ENCODE peak calls at places on chromosomes 1 and 21, in ten cellular contexts. E is heart left ventricle; Z is IMR-90; I is heart right ventricle; X is tibial artery; F is CD4-positive, alpha-beta T cell; U is mesenchymal stem cell; W is PC-9; K is mucosa of descending colon; N is left ventricle myocardium inferior. G is an unnamed sample.

GRCh38 chr1:21077085-21077484 is 99.6 kb downstream of the EIF4G3 start:
- DNase-seq in E (no peak), Z (peak; percentile 55), I (no peak), X (no peak), F (no peak), U (peak; percentile 90), W (no peak), K (no peak), N (no peak), G (no peak)

GRCh38 chr1:33306561-33307493 is 14.1 kb downstream of the A3GALT2 start:
- DNase-seq in E (peak; percentile 48), Z (no peak), I (no peak), X (peak; percentile 67), F (no peak), U (no peak), W (no peak), K (no peak), N (no peak), G (no peak)

GRCh38 chr1:206803221-206803730 is 31.0 kb upstream of the IL10 start:
- DNase-seq in E (no peak), Z (no peak), I (no peak), X (no peak), F (peak; percentile 67), U (no peak), W (no peak), K (peak; percentile 41), N (no peak), G (peak; percentile 39)

GRCh38 chr1:37410080-37410479 is 64.3 kb upstream of the ZC3H12A start:
- DNase-seq in E (no peak), Z (no peak), I (no peak), X (no peak), F (no peak), U (no peak), W (no peak), K (no peak), N (no peak), G (no peak)

GRCh38 chr1:235050911-235051360 is 77.7 kb downstream of the TOMM20 start:
- DNase-seq in E (peak; percentile 63), Z (peak; percentile 84), I (peak; percentile 56), X (peak; percentile 85), F (no peak), U (peak; percentile 73), W (no peak), K (no peak), N (peak; percentile 49), G (no peak)

GRCh38 chr1:203462878-203463277 is 12.7 kb upstream of the PRELP start:
- DNase-seq in E (no peak), Z (peak; percentile 79), I (no peak), X (peak; percentile 96), F (no peak), U (peak; percentile 81), W (peak; percentile 60), K (no peak), N (no peak), G (no peak)

GRCh38 chr21:14763695-14764064 is 217.6 kb upstream of the SAMSN1 start:
- DNase-seq in E (no peak), Z (no peak), I (no peak), X (no peak), F (no peak), U (no peak), W (no peak), K (no peak), N (no peak), G (no peak)

GRCh38 chr1:45864765-45865164 is 61.4 kb downstream of the MAST2 start:
- DNase-seq in E (no peak), Z (peak; percentile 46), I (no peak), X (no peak), F (no peak), U (no peak), W (no peak), K (no peak), N (no peak), G (no peak)

GRCh38 chr1:51234721-51235425 is 1.2 kb upstream of the RNF11 start:
- DNase-seq in E (peak; percentile 61), Z (peak; percentile 33), I (peak; percentile 59), X (peak; percentile 82), F (no peak), U (peak; percentile 73), W (peak; percentile 69), K (peak; percentile 77), N (peak; percentile 44), G (no peak)

GRCh38 chr1:11918779-11919519 is 7.3 kb downstream of the KIAA2013 start:
- DNase-seq in E (peak; percentile 91), Z (peak; percentile 88), I (peak; percentile 78), X (peak; percentile 93), F (no peak), U (peak; percentile 73), W (peak; percentile 50), K (no peak), N (peak; percentile 72), G (no peak)

GRCh38 chr1:36639461-36639860 is 156.7 kb upstream of the CSF3R start:
- DNase-seq in E (no peak), Z (no peak), I (no peak), X (no peak), F (no peak), U (no peak), W (no peak), K (no peak), N (no peak), G (no peak)

GRCh38 chr1:248576219-248576980 is 1.8 kb upstream of the OR2T34 start:
- DNase-seq in E (no peak), Z (no peak), I (no peak), X (no peak), F (no peak), U (no peak), W (no peak), K (no peak), N (no peak), G (no peak)
- H3K9me3 ChIP-seq in E (no peaks in the 10 kb centered on the region), Z (no peaks in the 10 kb centered on the region), I (no peaks in the 10 kb centered on the region), X (no peaks in the 10 kb centered on the region), F (no peaks in the 10 kb centered on the region), U (peaks cover 5% of the 10 kb centered on the region), W (no peaks in the 10 kb centered on the region), K (no peaks in the 10 kb centered on the region), N (peaks cover 10% of the 10 kb centered on the region), G (no peaks in the 10 kb centered on the region)

DNA sequence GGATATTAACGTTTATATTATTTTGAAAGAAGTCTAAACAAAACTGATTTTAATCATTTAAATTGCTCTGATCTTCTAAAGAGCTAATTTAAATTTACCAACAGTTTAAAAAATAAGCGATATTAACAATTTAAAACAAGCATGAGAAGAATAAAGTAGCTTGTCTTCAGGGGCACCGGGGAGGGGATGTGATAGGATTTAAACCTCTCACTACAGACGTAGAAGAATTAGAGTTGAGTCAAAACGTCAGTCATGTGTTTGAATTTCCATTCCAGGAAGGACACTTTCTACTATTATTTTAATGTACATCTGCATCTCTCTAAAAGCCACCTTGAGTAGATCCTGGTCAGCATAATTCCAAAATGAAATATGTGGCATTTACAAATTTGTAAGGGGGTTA is 58.2 kb upstream of the TPTE start:
- DNase-seq in E (no peak), Z (no peak), I (no peak), X (no peak), F (no peak), U (no peak), W (no peak), K (no peak), N (no peak), G (no peak)
- H3K9me3 ChIP-seq in E (peaks cover 72% of the 10 kb centered on the region), Z (peaks cover 23% of the 10 kb centered on the region), I (peaks cover 15% of the 10 kb centered on the region), X (no peaks in the 10 kb centered on the region), F (peaks cover 45% of the 10 kb centered on the region), U (peaks cover 63% of the 10 kb centered on the region), W (no peaks in the 10 kb centered on the region), K (peaks cover 88% of the 10 kb centered on the region), N (peaks cover 19% of the 10 kb centered on the region), G (no peaks in the 10 kb centered on the region)

DNA sequence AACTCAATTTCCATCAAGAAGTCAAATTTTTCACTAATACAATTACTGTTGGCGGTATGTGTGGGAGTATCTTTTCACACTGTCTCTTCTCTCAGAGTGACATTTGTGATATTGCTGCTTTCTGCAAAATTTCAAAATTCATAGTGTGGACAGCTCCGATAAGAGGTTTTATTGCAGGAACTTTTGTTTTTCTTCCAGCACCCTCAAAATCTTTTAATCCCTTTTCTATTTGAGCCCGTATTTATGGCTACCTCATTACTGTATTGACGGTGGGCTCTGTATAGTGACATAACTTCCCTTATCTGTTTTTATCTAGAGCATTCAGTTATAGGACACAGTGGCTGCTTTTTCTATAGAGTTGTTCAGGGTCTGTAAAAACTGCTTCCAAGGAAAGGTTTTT is 794.4 kb upstream of the TMPRSS15 start:
- DNase-seq in E (no peak), Z (no peak), I (no peak), X (no peak), F (no peak), U (no peak), W (no peak), K (no peak), N (no peak), G (no peak)
- H3K9me3 ChIP-seq in E (peaks cover 4% of the 10 kb centered on the region), Z (peaks cover 7% of the 10 kb centered on the region), I (no peaks in the 10 kb centered on the region), X (no peaks in the 10 kb centered on the region), F (no peaks in the 10 kb centered on the region), U (peaks cover 6% of the 10 kb centered on the region), W (no peaks in the 10 kb centered on the region), K (no peaks in the 10 kb centered on the region), N (no peaks in the 10 kb centered on the region), G (no peaks in the 10 kb centered on the region)

GRCh38 chr1:106378261-106378660 is 678.2 kb upstream of the PRMT6 start:
- DNase-seq in E (no peak), Z (no peak), I (no peak), X (no peak), F (no peak), U (no peak), W (no peak), K (no peak), N (no peak), G (no peak)

GRCh38 chr1:106380772-106381171 is 675.7 kb upstream of the PRMT6 start:
- DNase-seq in E (no peak), Z (no peak), I (no peak), X (no peak), F (no peak), U (no peak), W (no peak), K (no peak), N (no peak), G (no peak)
- H3K9me3 ChIP-seq in E (no peaks in the 10 kb centered on the region), Z (peaks cover 2% of the 10 kb centered on the region), I (no peaks in the 10 kb centered on the region), X (no peaks in the 10 kb centered on the region), F (no peaks in the 10 kb centered on the region), U (no peaks in the 10 kb centered on the region), W (no peaks in the 10 kb centered on the region), K (peaks cover 3% of the 10 kb centered on the region), N (no peaks in the 10 kb centered on the region), G (no peaks in the 10 kb centered on the region)

DNA sequence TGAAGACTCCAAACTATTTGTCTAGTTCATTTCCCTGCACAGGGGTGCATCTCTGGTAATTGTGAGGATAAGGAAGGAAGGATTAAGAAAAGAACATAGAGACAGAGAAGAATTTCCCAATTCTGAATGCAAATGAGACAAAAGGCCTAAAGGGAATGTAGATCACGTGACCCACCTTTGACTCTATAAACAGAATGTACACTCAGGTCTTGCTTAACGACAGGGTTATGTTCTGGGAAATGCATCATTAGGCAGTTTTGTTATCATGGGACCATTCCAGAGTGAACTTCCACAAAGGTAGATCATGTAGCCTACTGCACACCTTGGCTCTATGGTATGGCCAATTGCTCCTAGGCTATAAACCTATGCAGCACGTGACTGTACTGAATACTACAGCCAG is 252.3 kb upstream of the ZP4 start:
- DNase-seq in E (no peak), Z (no peak), I (no peak), X (no peak), F (no peak), U (no peak), W (no peak), K (no peak), N (no peak), G (no peak)
- H3K9me3 ChIP-seq in E (no peaks in the 10 kb centered on the region), Z (peaks cover 4% of the 10 kb centered on the region), I (no peaks in the 10 kb centered on the region), X (no peaks in the 10 kb centered on the region), F (no peaks in the 10 kb centered on the region), U (peaks cover 3% of the 10 kb centered on the region), W (no peaks in the 10 kb centered on the region), K (no peaks in the 10 kb centered on the region), N (no peaks in the 10 kb centered on the region), G (no peaks in the 10 kb centered on the region)

G was measured in T-helper 17 cell.